ENCODE peak calls at places on chromosomes 11 and 22, in eight cellular contexts. H is colonic mucosa; Z is neuronal stem cell; X is esophagus squamous epithelium; R is Peyer's patch; G is CD8-positive, alpha-beta T cell; I is adipocyte; M is fibroblast of lung. L is an unnamed sample. For H3K27me3, H3K9me3 and H3K36me3, the result is how much of the 10 kb centered on the place peaks cover.

GRCh38 chr22:38823076-38823475 is 20.8 kb downstream of the NPTXR start:
- DNase-seq in I (no peak), R (no peak), M (no peak), H (no peak), Z (no peak), X (no peak), G (no peak), L (no peak)

GRCh38 chr11:4637662-4638047 is 378 bp downstream of the OR51D1 start:
- DNase-seq in H (no peak), X (no peak), I (no peak), R (no peak), Z (no peak), M (no peak), G (no peak), L (no peak)

GRCh38 chr11:120091701-120092100 is 46.2 kb downstream of the TRIM29 start:
- DNase-seq in I (no peak), R (no peak), M (no peak), Z (no peak), H (no peak), G (no peak), X (no peak), L (no peak)

GRCh38 chr11:109026891-109027489 is 362.1 kb downstream of the DDX10 start:
- DNase-seq in R (no peak), Z (no peak), H (no peak), I (peak), X (no peak), M (peak), G (no peak), L (no peak)

GRCh38 chr11:43959321-43959995 is 17.0 kb downstream of the C11orf96 start:
- DNase-seq in Z (no peak), M (peak), X (no peak), G (no peak), R (no peak), H (no peak), I (no peak), L (no peak)

GRCh38 chr11:57597461-57597892 is at the start of gene SERPING1:
- DNase-seq in X (no peak), G (no peak), R (peak), I (peak), Z (no peak), M (no peak), H (peak), L (no peak)

GRCh38 chr11:72771507-72771906 is 19.3 kb upstream of the ARAP1 start:
- DNase-seq in M (peak), R (no peak), Z (no peak), H (no peak), G (no peak), I (peak), X (no peak), L (no peak)

GRCh38 chr11:33698921-33699320 is 1.7 kb downstream of the C11orf91 start:
- DNase-seq in H (no peak), I (no peak), R (no peak), M (no peak), G (no peak), Z (no peak), X (no peak), L (no peak)

GRCh38 chr22:27684856-27685255 is 116.7 kb downstream of the MN1 start:
- DNase-seq in R (no peak), G (no peak), X (no peak), Z (no peak), H (no peak), I (no peak), M (no peak), L (no peak)

DNA sequence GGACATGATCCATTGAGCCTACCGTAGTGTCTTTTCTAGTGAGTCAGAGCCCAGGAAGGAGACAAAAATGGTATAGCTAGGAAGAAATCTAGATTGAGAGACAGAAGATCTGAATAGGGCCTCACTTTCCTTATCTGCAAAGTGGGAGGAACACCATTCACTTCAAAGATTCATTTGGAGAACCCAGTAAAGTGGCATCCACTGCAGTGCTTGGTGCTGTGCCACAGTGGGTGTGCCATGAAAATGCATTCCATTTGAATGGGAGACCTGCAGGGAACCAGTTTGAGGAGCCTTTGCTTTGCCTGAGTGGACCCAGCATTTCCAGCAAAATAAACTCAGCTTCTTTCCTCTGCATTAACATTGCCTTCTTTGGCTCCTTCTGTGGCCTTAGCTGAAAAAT is 470.5 kb upstream of the CADM1 start:
- DNase-seq in I (no peak), G (no peak), M (peak), R (no peak), X (no peak), H (no peak), Z (no peak), L (no peak)
- H3K27me3 ChIP-seq in I (under half), G (under half), M (under half), R (under half), X (under half), H (under half), Z (under half), L (under half)

DNA sequence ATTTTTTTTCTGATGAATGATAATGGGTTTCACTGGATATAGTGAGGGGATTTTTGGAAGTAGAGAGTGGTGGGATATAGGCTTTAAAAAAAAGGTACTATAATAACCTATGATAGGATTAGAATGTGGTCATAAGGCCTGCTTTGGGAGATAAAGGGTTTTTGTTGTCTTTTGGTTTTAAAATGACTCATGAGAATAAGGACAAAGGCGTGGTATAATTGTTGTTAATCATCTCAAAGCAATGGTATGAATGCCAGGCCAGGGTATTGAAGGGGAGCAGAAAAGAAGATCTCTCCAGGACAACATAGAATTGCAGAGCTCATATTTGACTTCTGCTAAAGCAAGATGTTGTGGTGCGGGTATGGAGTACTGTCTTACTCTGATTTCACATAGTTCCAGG is 579.4 kb downstream of the JRKL start:
- DNase-seq in H (no peak), R (no peak), G (no peak), Z (no peak), M (no peak), I (no peak), X (no peak), L (no peak)
- H3K9me3 ChIP-seq in H (under half), R (under half), G (under half), Z (under half), M (under half), I (under half), X (under half), L (under half)

GRCh38 chr11:116867619-116868018 is 30.2 kb upstream of the APOA1 start:
- DNase-seq in M (no peak), G (no peak), I (no peak), H (no peak), R (no peak), X (no peak), Z (no peak), L (no peak)

GRCh38 chr11:116868066-116868465 is 30.6 kb upstream of the APOA1 start:
- DNase-seq in G (no peak), I (no peak), H (no peak), M (no peak), Z (no peak), R (no peak), X (no peak), L (no peak)

GRCh38 chr11:116870054-116870453 is 32.6 kb upstream of the APOA1 start:
- DNase-seq in G (no peak), M (no peak), X (no peak), I (no peak), R (no peak), Z (no peak), H (no peak), L (no peak)

GRCh38 chr11:116871248-116871647 is 33.8 kb upstream of the APOA1 start:
- DNase-seq in R (no peak), Z (no peak), M (peak), H (no peak), X (no peak), I (peak), G (no peak), L (no peak)

DNA sequence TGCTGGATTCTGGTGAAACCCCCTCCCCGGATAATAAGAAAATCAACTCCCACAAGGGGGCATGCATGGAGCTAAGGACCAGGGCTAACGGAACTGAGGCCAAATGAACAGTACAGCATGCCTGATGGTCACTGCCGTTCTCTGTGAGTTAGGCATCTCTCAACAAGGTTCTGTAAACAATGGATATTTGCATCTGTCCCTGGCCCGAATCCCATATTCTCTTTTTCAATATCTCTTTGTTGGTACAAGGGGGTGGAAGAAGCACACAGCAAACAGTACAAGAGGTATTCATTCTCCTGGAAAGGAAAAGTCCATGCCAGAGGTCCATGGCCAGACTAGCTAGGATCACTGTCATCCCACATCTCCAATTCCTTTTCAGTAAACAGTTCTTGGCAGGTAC is 32.2 kb upstream of the APOA1 start:
- DNase-seq in Z (no peak), X (no peak), H (no peak), M (no peak), I (no peak), R (no peak), G (no peak), L (no peak)
- H3K36me3 ChIP-seq in Z (half or more), X (half or more), H (under half), M (under half), I (half or more), R (half or more), G (under half), L (under half)

GRCh38 chr11:27973851-27974536 is 134.0 kb downstream of the KIF18A start:
- DNase-seq in G (no peak), R (no peak), X (no peak), M (no peak), Z (no peak), H (no peak), I (no peak), L (no peak)
- H3K27me3 ChIP-seq in G (under half), R (under half), X (under half), M (under half), Z (under half), H (under half), I (under half), L (under half)

GRCh38 chr11:2489103-2489502 is 44.3 kb downstream of the KCNQ1 start:
- DNase-seq in H (no peak), X (no peak), Z (no peak), G (no peak), R (no peak), M (no peak), I (no peak), L (no peak)
- H3K9me3 ChIP-seq in H (under half), X (under half), Z (under half), G (under half), R (under half), M (under half), I (half or more), L (under half)

GRCh38 chr11:78261367-78261766 is 72.6 kb downstream of the USP35 start:
- DNase-seq in I (no peak), R (no peak), X (no peak), M (no peak), Z (no peak), G (no peak), H (no peak), L (no peak)
- H3K36me3 ChIP-seq in I (under half), R (under half), X (under half), M (under half), Z (under half), G (under half), H (under half), L (under half)

GRCh38 chr11:45343988-45344387 is 57.8 kb upstream of the SYT13 start:
- DNase-seq in I (no peak), Z (no peak), R (no peak), H (no peak), X (no peak), M (no peak), G (no peak), L (no peak)

GRCh38 chr11:45348729-45349128 is 62.6 kb upstream of the SYT13 start:
- DNase-seq in G (no peak), I (no peak), X (no peak), R (no peak), H (no peak), M (no peak), Z (no peak), L (no peak)

GRCh38 chr11:45341379-45341778 is 55.2 kb upstream of the SYT13 start:
- DNase-seq in R (no peak), I (no peak), H (no peak), M (no peak), X (no peak), Z (no peak), G (no peak), L (no peak)

GRCh38 chr11:45347343-45347742 is 61.2 kb upstream of the SYT13 start:
- DNase-seq in I (peak), H (no peak), G (no peak), R (no peak), M (no peak), Z (no peak), X (no peak), L (no peak)
- H3K27me3 ChIP-seq in I (half or more), H (under half), G (under half), R (under half), M (under half), Z (under half), X (under half), L (under half)

GRCh38 chr11:26878959-26879581 is 114.8 kb upstream of the FIBIN start:
- DNase-seq in I (no peak), Z (no peak), R (no peak), G (no peak), X (no peak), H (no peak), M (no peak), L (no peak)
- H3K9me3 ChIP-seq in I (under half), Z (under half), R (under half), G (under half), X (under half), H (under half), M (under half), L (under half)

L was measured in RWPE2.